ENCODE peak calls at places on chromosomes 11 and 22, in ten cellular contexts. O is tibial artery; Q is mammary epithelial cell; E is K562; V is thoracic aorta; J is neural progenitor cell; T is fibroblast of lung; F is DND-41; Y is CD8-positive, alpha-beta T cell; W is HCT116. Z is an unnamed sample.
A peak's percentile ranks its signal among the peaks of the same experiment; 100 is the strongest.

GRCh38 chr11:17508306-17508705 is 31.7 kb upstream of the ABCC8 start:
- DNase-seq in J (no peak), T (no peak), E (no peak), Q (no peak), O (no peak), F (no peak), Y (no peak), V (no peak), W (no peak), Z (no peak)

GRCh38 chr22:20131856-20132685 is 467 bp downstream of the ZDHHC8 start:
- DNase-seq in J (peak; percentile 58), F (no peak), T (no peak), W (no peak), Q (no peak), V (no peak), O (no peak), E (peak; percentile 59), Y (no peak), Z (no peak)

GRCh38 chr11:27352781-27353180 is 10.2 kb downstream of the CCDC34 start:
- DNase-seq in T (no peak), Y (no peak), Q (no peak), F (no peak), V (no peak), O (no peak), E (no peak), J (no peak), W (no peak), Z (no peak)

GRCh38 chr11:8699903-8700302 is 17.3 kb downstream of the RPL27A start:
- DNase-seq in J (peak; percentile 15), W (no peak), E (no peak), T (peak; percentile 80), Q (peak; percentile 74), F (no peak), O (peak; percentile 73), V (no peak), Y (no peak), Z (no peak)

GRCh38 chr11:65187146-65187675 is 5.5 kb downstream of the CAPN1 start:
- DNase-seq in E (no peak), V (no peak), O (no peak), T (no peak), J (no peak), Q (no peak), Y (no peak), W (no peak), F (no peak), Z (no peak)

GRCh38 chr11:118608268-118609214 is 1.1 kb downstream of the PHLDB1 start:
- DNase-seq in Y (peak; percentile 84), W (no peak), Q (peak; percentile 40), F (peak; percentile 30), J (peak; percentile 54), V (no peak), T (peak; percentile 83), O (peak; percentile 95), E (peak; percentile 87), Z (peak; percentile 37)

GRCh38 chr11:45926001-45926401 is 3.5 kb downstream of the LARGE2 start:
- DNase-seq in F (no peak), Y (no peak), O (peak; percentile 63), Q (no peak), T (no peak), V (no peak), W (no peak), E (no peak), J (no peak), Z (no peak)

GRCh38 chr11:36453678-36454077 is 56.4 kb downstream of the TRAF6 start:
- DNase-seq in T (peak; percentile 56), W (no peak), J (no peak), Y (peak; percentile 27), V (no peak), E (peak; percentile 30), Q (peak; percentile 55), O (no peak), F (no peak), Z (peak; percentile 84)

GRCh38 chr11:65502852-65503603 is 4.2 kb downstream of the MALAT1 start:
- DNase-seq in O (no peak), J (no peak), V (no peak), T (peak; percentile 39), E (peak; percentile 73), F (no peak), Q (no peak), Y (no peak), W (no peak), Z (peak; percentile 18)

GRCh38 chr11:128548655-128549255 is 38.6 kb downstream of the ETS1 start:
- DNase-seq in Q (no peak), E (no peak), W (no peak), J (peak; percentile 71), F (no peak), V (no peak), Y (peak; percentile 62), T (peak; percentile 25), O (no peak), Z (no peak)

GRCh38 chr22:46147471-46148267 is 2.7 kb upstream of the PPARA start:
- DNase-seq in Q (peak; percentile 35), W (no peak), J (no peak), Y (no peak), O (no peak), F (no peak), V (no peak), E (no peak), T (no peak), Z (peak; percentile 65)

GRCh38 chr22:20565079-20565734 is 57.8 kb downstream of the MED15 start:
- DNase-seq in O (no peak), Q (no peak), J (no peak), V (no peak), E (no peak), Y (no peak), W (no peak), T (no peak), F (no peak), Z (no peak)

GRCh38 chr11:130431337-130431773 is 2.9 kb upstream of the ADAMTS8 start:
- DNase-seq in W (peak; percentile 74), T (peak; percentile 51), Q (no peak), O (peak; percentile 85), J (peak; percentile 90), E (peak; percentile 74), F (peak; percentile 74), V (no peak), Y (peak; percentile 67), Z (peak; percentile 68)

GRCh38 chr11:15493921-15494630 is 379.4 kb downstream of the INSC start:
- DNase-seq in T (peak; percentile 10), W (no peak), Y (no peak), O (no peak), V (no peak), F (no peak), Q (peak; percentile 9), E (no peak), J (no peak), Z (peak; percentile 46)

GRCh38 chr11:17613428-17613962 is 66.4 kb downstream of the OTOG start:
- DNase-seq in Y (no peak), F (no peak), V (no peak), J (no peak), E (no peak), T (no peak), Q (no peak), W (no peak), O (no peak), Z (no peak)

GRCh38 chr11:65726660-65727059 is 6.1 kb upstream of the RNASEH2C start:
- DNase-seq in T (no peak), J (no peak), Y (no peak), W (no peak), E (peak; percentile 40), V (no peak), F (no peak), Q (no peak), O (no peak), Z (no peak)

GRCh38 chr11:116605543-116605942 is 167.2 kb downstream of the BUD13 start:
- DNase-seq in Y (no peak), J (peak; percentile 92), O (no peak), V (no peak), T (peak; percentile 22), E (peak; percentile 62), Q (peak; percentile 26), F (peak; percentile 77), W (peak; percentile 32), Z (peak; percentile 26)

GRCh38 chr11:92249156-92249753 is 24.6 kb downstream of the FAT3 start:
- DNase-seq in V (no peak), F (no peak), E (no peak), T (no peak), Q (no peak), O (no peak), W (no peak), J (no peak), Y (no peak), Z (no peak)

GRCh38 chr11:116702772-116703360 is 69.9 kb downstream of the BUD13 start:
- DNase-seq in V (no peak), Q (no peak), Y (no peak), O (no peak), W (no peak), T (no peak), J (no peak), E (no peak), F (no peak), Z (no peak)

DNA sequence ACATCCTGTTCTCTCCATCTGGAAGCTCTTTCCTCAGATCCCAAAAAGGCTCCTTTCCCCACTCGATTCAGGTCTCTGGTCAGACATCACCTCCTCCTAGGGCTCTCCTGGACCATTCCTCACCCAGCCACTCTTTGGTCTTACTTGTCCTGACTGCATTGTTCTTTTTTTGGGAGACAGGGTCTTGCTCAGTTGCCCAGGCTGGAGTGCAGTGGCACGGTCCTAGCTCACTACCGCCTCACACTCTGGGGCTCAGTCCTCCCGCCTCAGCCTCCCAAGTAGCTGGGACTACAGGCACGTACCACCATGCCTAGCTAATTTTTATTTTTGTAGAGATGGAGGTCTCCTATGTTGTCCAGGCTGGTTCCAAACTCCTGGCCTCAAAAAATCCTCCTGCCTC is 2.2 kb upstream of the CORO1B start:
- DNase-seq in O (no peak), W (no peak), Y (no peak), T (no peak), Q (no peak), J (no peak), V (no peak), F (peak; percentile 4), E (no peak), Z (no peak)
- H3K4me3 ChIP-seq in O (no peak overlapping the region), W (no peak overlapping the region), Y (peak overlapping the region; percentile 17), T (no peak overlapping the region), Q (no peak overlapping the region), J (no peak overlapping the region), V (no peak overlapping the region), F (no peak overlapping the region), E (no peak overlapping the region), Z (no peak overlapping the region)

GRCh38 chr11:12083380-12083779 is 27.0 kb upstream of the MICAL2 start:
- DNase-seq in F (no peak), V (no peak), J (no peak), T (no peak), O (peak; percentile 58), E (peak; percentile 47), Y (no peak), Q (no peak), W (no peak), Z (no peak)
- TF ChIP-seq CTCF in F (peak; percentile 33), V (no peak), J (peak; percentile 36), T (no peak), O (no peak), E (peak; percentile 44), Y (no peak), Q (no peak), W (no peak), Z (no peak)

GRCh38 chr22:37137131-37137530 is 12.6 kb downstream of the IL2RB start:
- DNase-seq in O (no peak), W (no peak), J (no peak), V (no peak), T (no peak), E (no peak), Q (no peak), F (no peak), Y (no peak), Z (no peak)
- H3K36me3 ChIP-seq in O (no peaks in the 10 kb centered on the region), W (no peaks in the 10 kb centered on the region), J (no peaks in the 10 kb centered on the region), V (no peaks in the 10 kb centered on the region), T (no peaks in the 10 kb centered on the region), E (no peaks in the 10 kb centered on the region), Q (no peaks in the 10 kb centered on the region), F (no peaks in the 10 kb centered on the region), Y (peaks cover 85% of the 10 kb centered on the region), Z (no peaks in the 10 kb centered on the region)

GRCh38 chr22:23837911-23838685 is 708 bp downstream of the DERL3 start:
- DNase-seq in Q (no peak), J (peak; percentile 46), V (no peak), T (no peak), F (no peak), O (no peak), Y (no peak), W (no peak), E (no peak), Z (no peak)
- H3K4me3 ChIP-seq in Q (no peak overlapping the region), J (peak overlapping the region; percentile 48), V (peak overlapping the region; percentile 83), T (no peak overlapping the region), F (no peak overlapping the region), O (peak overlapping the region; percentile 56), Y (peak overlapping the region; percentile 77), W (no peak overlapping the region), E (peak overlapping the region; percentile 51), Z (peak overlapping the region; percentile 45)

Z was measured in bronchial epithelial cell.